ENCODE peak calls at places on chromosome 5, in five cellular contexts. One of them, this sample, is unnamed. For H3K27me3, the result is how much of the 10 kb centered on the place peaks cover.

GRCh38 chr5:150469718-150470470 is 20.4 kb upstream of the RPS14 start:
- DNase-seq in HCT116: no peak
- DNase-seq in GM12878: no peak
- DNase-seq in H1: no peak
- DNase-seq in SK-N-SH: no peak
- DNase-seq in this sample: peak

GRCh38 chr5:170986598-170986997 is 124.8 kb downstream of the RANBP17 start:
- DNase-seq in HCT116: no peak
- DNase-seq in GM12878: no peak
- DNase-seq in H1: no peak
- DNase-seq in SK-N-SH: peak
- DNase-seq in this sample: no peak

GRCh38 chr5:59709833-59710232 is 183.7 kb downstream of the PDE4D start:
- DNase-seq in HCT116: no peak
- DNase-seq in GM12878: no peak
- DNase-seq in H1: no peak
- DNase-seq in SK-N-SH: no peak
- DNase-seq in this sample: no peak

GRCh38 chr5:16582081-16582480 is 34.7 kb downstream of the RETREG1 start:
- DNase-seq in HCT116: no peak
- DNase-seq in GM12878: no peak
- DNase-seq in H1: no peak
- DNase-seq in SK-N-SH: no peak
- DNase-seq in this sample: no peak

GRCh38 chr5:139660916-139661814 is 13.0 kb downstream of the CXXC5 start:
- DNase-seq in HCT116: peak
- DNase-seq in GM12878: no peak
- DNase-seq in H1: no peak
- DNase-seq in SK-N-SH: peak
- DNase-seq in this sample: peak

GRCh38 chr5:6489786-6490185 is 41.1 kb downstream of the UBE2QL1 start:
- DNase-seq in HCT116: no peak
- DNase-seq in GM12878: no peak
- DNase-seq in H1: no peak
- DNase-seq in SK-N-SH: no peak
- DNase-seq in this sample: no peak

GRCh38 chr5:148739023-148739422 is 84.7 kb upstream of the HTR4 start:
- DNase-seq in HCT116: no peak
- DNase-seq in GM12878: no peak
- DNase-seq in H1: no peak
- DNase-seq in SK-N-SH: no peak
- DNase-seq in this sample: no peak

GRCh38 chr5:31413030-31413812 is 118.7 kb downstream of the DROSHA start:
- DNase-seq in HCT116: no peak
- DNase-seq in GM12878: no peak
- DNase-seq in H1: no peak
- DNase-seq in SK-N-SH: no peak
- DNase-seq in this sample: no peak

GRCh38 chr5:147857302-147858129 is 21.0 kb upstream of the SCGB3A2 start:
- DNase-seq in HCT116: peak
- DNase-seq in GM12878: no peak
- DNase-seq in H1: peak
- DNase-seq in SK-N-SH: peak
- DNase-seq in this sample: peak

GRCh38 chr5:9851458-9851857 is 221.3 kb upstream of the TAS2R1 start:
- DNase-seq in HCT116: no peak
- DNase-seq in GM12878: no peak
- DNase-seq in H1: no peak
- DNase-seq in SK-N-SH: peak
- DNase-seq in this sample: no peak

GRCh38 chr5:91357012-91357634 is 26.0 kb downstream of the ARRDC3 start:
- DNase-seq in HCT116: no peak
- DNase-seq in GM12878: no peak
- DNase-seq in H1: no peak
- DNase-seq in SK-N-SH: no peak
- DNase-seq in this sample: no peak

GRCh38 chr5:149957855-149958254 is 2.7 kb upstream of the SLC26A2 start:
- DNase-seq in HCT116: no peak
- DNase-seq in GM12878: no peak
- DNase-seq in H1: no peak
- DNase-seq in SK-N-SH: no peak
- DNase-seq in this sample: no peak

GRCh38 chr5:132499440-132500243 is 9.1 kb upstream of the IRF1 start:
- DNase-seq in HCT116: no peak
- DNase-seq in GM12878: no peak
- DNase-seq in H1: no peak
- DNase-seq in SK-N-SH: no peak
- DNase-seq in this sample: no peak

GRCh38 chr5:126965061-126965475 is 65.3 kb downstream of the MARCHF3 start:
- DNase-seq in HCT116: no peak
- DNase-seq in GM12878: peak
- DNase-seq in H1: no peak
- DNase-seq in SK-N-SH: no peak
- DNase-seq in this sample: no peak

GRCh38 chr5:58530942-58531490 is 39.8 kb downstream of the GAPT start:
- DNase-seq in HCT116: no peak
- DNase-seq in GM12878: no peak
- DNase-seq in H1: no peak
- DNase-seq in SK-N-SH: no peak
- DNase-seq in this sample: no peak

GRCh38 chr5:78077369-78078068 is 217.0 kb downstream of the AP3B1 start:
- DNase-seq in HCT116: no peak
- DNase-seq in GM12878: no peak
- DNase-seq in H1: no peak
- DNase-seq in SK-N-SH: no peak
- DNase-seq in this sample: no peak

GRCh38 chr5:130912088-130912487 is 253.0 kb downstream of the HINT1 start:
- DNase-seq in HCT116: peak
- DNase-seq in GM12878: no peak
- DNase-seq in H1: no peak
- DNase-seq in SK-N-SH: no peak
- DNase-seq in this sample: no peak

GRCh38 chr5:56594821-56595220 is 220.5 kb upstream of the MAP3K1 start:
- DNase-seq in HCT116: no peak
- DNase-seq in GM12878: no peak
- DNase-seq in H1: no peak
- DNase-seq in SK-N-SH: no peak
- DNase-seq in this sample: no peak

GRCh38 chr5:6201626-6202025 is 176.7 kb downstream of the MED10 start:
- DNase-seq in HCT116: no peak
- DNase-seq in GM12878: no peak
- DNase-seq in H1: no peak
- DNase-seq in SK-N-SH: no peak
- DNase-seq in this sample: no peak

GRCh38 chr5:154366353-154366752 is 79.4 kb upstream of the SAP30L start:
- DNase-seq in HCT116: peak
- DNase-seq in GM12878: no peak
- DNase-seq in H1: no peak
- DNase-seq in SK-N-SH: no peak
- DNase-seq in this sample: no peak

GRCh38 chr5:176994460-176995121 is 12.0 kb downstream of the UIMC1 start:
- DNase-seq in HCT116: no peak
- DNase-seq in GM12878: peak
- DNase-seq in H1: no peak
- DNase-seq in SK-N-SH: no peak
- DNase-seq in this sample: no peak

GRCh38 chr5:140043508-140043872 is 391 bp upstream of the NRG2 start:
- DNase-seq in HCT116: no peak
- DNase-seq in GM12878: no peak
- DNase-seq in H1: peak
- DNase-seq in SK-N-SH: peak
- DNase-seq in this sample: peak

GRCh38 chr5:154487541-154487940 is 9.5 kb upstream of the HAND1 start:
- DNase-seq in HCT116: no peak
- DNase-seq in GM12878: peak
- DNase-seq in H1: no peak
- DNase-seq in SK-N-SH: peak
- DNase-seq in this sample: no peak

GRCh38 chr5:73093943-73094342 is 26.4 kb upstream of the TMEM171 start:
- DNase-seq in HCT116: peak
- DNase-seq in GM12878: no peak
- DNase-seq in H1: no peak
- DNase-seq in SK-N-SH: no peak
- DNase-seq in this sample: peak

GRCh38 chr5:163938595-163938994 is 433.2 kb downstream of the MAT2B start:
- DNase-seq in HCT116: no peak
- DNase-seq in GM12878: no peak
- DNase-seq in H1: no peak
- DNase-seq in SK-N-SH: no peak
- DNase-seq in this sample: no peak

GRCh38 chr5:37005946-37006540 is 129.5 kb downstream of the NIPBL start:
- DNase-seq in HCT116: peak
- DNase-seq in GM12878: no peak
- DNase-seq in H1: no peak
- DNase-seq in SK-N-SH: peak
- DNase-seq in this sample: no peak

GRCh38 chr5:36680066-36680465 is 73.7 kb downstream of the SLC1A3 start:
- DNase-seq in HCT116: no peak
- DNase-seq in GM12878: no peak
- DNase-seq in H1: no peak
- DNase-seq in SK-N-SH: no peak
- DNase-seq in this sample: no peak

GRCh38 chr5:1480806-1481205 is 35.6 kb upstream of the SLC6A3 start:
- DNase-seq in HCT116: no peak
- DNase-seq in GM12878: no peak
- DNase-seq in H1: no peak
- DNase-seq in SK-N-SH: no peak
- DNase-seq in this sample: no peak

GRCh38 chr5:154754460-154755360 is 467 bp upstream of the LARP1 start:
- DNase-seq in HCT116: peak
- DNase-seq in GM12878: peak
- DNase-seq in H1: peak
- DNase-seq in SK-N-SH: peak
- DNase-seq in this sample: peak

GRCh38 chr5:150778517-150779396 is at the start of gene SMIM3:
- DNase-seq in HCT116: no peak
- DNase-seq in GM12878: no peak
- DNase-seq in H1: no peak
- DNase-seq in SK-N-SH: peak
- DNase-seq in this sample: no peak

GRCh38 chr5:149397530-149397929 is 18.4 kb upstream of the IL17B start:
- DNase-seq in HCT116: no peak
- DNase-seq in GM12878: no peak
- DNase-seq in H1: no peak
- DNase-seq in SK-N-SH: no peak
- DNase-seq in this sample: no peak

GRCh38 chr5:119341452-119342349 is 14.1 kb upstream of the TNFAIP8 start:
- DNase-seq in HCT116: no peak
- DNase-seq in GM12878: peak
- DNase-seq in H1: no peak
- DNase-seq in SK-N-SH: no peak
- DNase-seq in this sample: no peak

GRCh38 chr5:155021858-155022257 is 8.3 kb downstream of the KIF4B start:
- DNase-seq in HCT116: no peak
- DNase-seq in GM12878: no peak
- DNase-seq in H1: no peak
- DNase-seq in SK-N-SH: no peak
- DNase-seq in this sample: no peak

GRCh38 chr5:132486318-132487094 is 4.1 kb downstream of the IRF1 start:
- DNase-seq in HCT116: no peak
- DNase-seq in GM12878: no peak
- DNase-seq in H1: no peak
- DNase-seq in SK-N-SH: no peak
- DNase-seq in this sample: no peak

GRCh38 chr5:28685794-28686193 is 1647.4 kb upstream of the CDH9 start:
- DNase-seq in HCT116: no peak
- DNase-seq in GM12878: no peak
- DNase-seq in H1: no peak
- DNase-seq in SK-N-SH: no peak
- DNase-seq in this sample: no peak

GRCh38 chr5:172749076-172749475 is 21.9 kb downstream of the DUSP1 start:
- DNase-seq in HCT116: no peak
- DNase-seq in GM12878: no peak
- DNase-seq in H1: no peak
- DNase-seq in SK-N-SH: no peak
- DNase-seq in this sample: no peak
- H3K27ac ChIP-seq in HCT116: no peak
- H3K27ac ChIP-seq in GM12878: no peak
- H3K27ac ChIP-seq in H1: no peak
- H3K27ac ChIP-seq in SK-N-SH: no peak
- H3K27ac ChIP-seq in this sample: no peak

GRCh38 chr5:124806026-124806856 is 59.8 kb upstream of the ZNF608 start:
- DNase-seq in HCT116: no peak
- DNase-seq in GM12878: no peak
- DNase-seq in H1: peak
- DNase-seq in SK-N-SH: peak
- DNase-seq in this sample: no peak
- TF ChIP-seq SIN3A in HCT116: no peak
- TF ChIP-seq SIN3A in GM12878: no peak
- TF ChIP-seq SIN3A in H1: no peak
- TF ChIP-seq SIN3A in SK-N-SH: no peak
- TF ChIP-seq SIN3A in this sample: no peak

DNA sequence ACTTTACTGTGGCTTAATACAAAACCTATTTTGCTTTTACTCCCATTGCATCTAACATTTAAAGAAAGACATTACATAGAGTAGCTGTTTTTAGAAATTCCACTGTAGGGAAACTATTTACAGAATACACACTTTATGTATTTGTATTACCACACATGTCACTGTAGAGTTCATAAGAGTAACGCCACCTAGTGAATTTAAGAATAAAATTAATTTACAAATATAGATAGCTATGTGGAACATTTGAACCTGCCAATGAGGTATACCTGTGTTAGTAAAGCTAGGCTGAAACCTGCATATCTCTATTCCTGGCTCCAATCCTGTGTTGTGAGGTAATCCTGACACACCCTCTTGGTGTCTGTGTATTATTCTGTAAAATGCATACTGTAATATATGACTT is 234.4 kb downstream of the MAST4 start:
- DNase-seq in HCT116: no peak
- DNase-seq in GM12878: no peak
- DNase-seq in H1: no peak
- DNase-seq in SK-N-SH: no peak
- DNase-seq in this sample: no peak
- H3K27me3 ChIP-seq in HCT116: under half
- H3K27me3 ChIP-seq in GM12878: under half
- H3K27me3 ChIP-seq in H1: under half
- H3K27me3 ChIP-seq in SK-N-SH: under half
- H3K27me3 ChIP-seq in this sample: under half

DNA sequence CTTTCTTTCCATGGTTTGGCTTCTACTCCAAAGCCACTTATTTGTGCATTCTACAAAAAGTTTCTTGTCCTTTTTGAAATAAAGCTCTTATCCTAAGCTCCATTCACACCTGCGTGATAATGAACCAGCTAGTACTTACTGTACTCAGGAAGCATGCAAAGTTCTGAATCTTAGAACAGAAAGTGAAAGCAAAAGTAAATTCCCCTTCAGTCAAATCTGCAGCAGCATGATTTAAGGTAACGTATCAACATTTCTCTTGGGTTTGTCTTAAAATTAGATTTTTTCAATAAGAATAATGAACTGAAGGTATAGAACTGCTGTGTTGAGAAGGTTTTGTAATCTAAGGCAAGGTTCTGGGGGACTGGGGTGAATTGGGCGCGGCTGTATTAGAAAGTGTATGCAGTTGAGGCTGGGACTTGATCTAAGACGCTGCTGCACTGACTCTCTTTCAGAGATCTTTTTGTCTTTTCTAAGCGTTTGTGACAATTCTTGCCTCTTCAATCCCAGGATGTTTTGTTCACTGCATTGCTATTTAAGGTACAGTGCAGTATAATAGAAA is at the start of gene ERAP2:
- DNase-seq in HCT116: no peak
- DNase-seq in GM12878: no peak
- DNase-seq in H1: no peak
- DNase-seq in SK-N-SH: no peak
- DNase-seq in this sample: no peak
- H3K27ac ChIP-seq in HCT116: peak
- H3K27ac ChIP-seq in GM12878: peak
- H3K27ac ChIP-seq in H1: no peak
- H3K27ac ChIP-seq in SK-N-SH: no peak
- H3K27ac ChIP-seq in this sample: peak

This sample was measured in Panc1.